ENCODE peak calls at places on chromosomes 3 and 15, in nine cellular contexts. U, W, N, Y, G, D, Z, J and H are unnamed samples.

GRCh38 chr15:80779658-80780415 is 667 bp downstream of the CEMIP start:
- DNase-seq in J (no peak), Y (no peak), W (peak), D (no peak), U (peak), Z (no peak), G (no peak), N (peak), H (no peak)

GRCh38 chr15:90200534-90201139 is 493 bp upstream of the SEMA4B start:
- DNase-seq in D (no peak), J (no peak), W (peak), G (no peak), N (no peak), Y (no peak), U (peak), Z (no peak), H (no peak)

GRCh38 chr3:67302419-67302979 is 304.4 kb downstream of the KBTBD8 start:
- DNase-seq in N (no peak), J (no peak), G (no peak), D (no peak), U (no peak), W (no peak), Z (no peak), Y (no peak), H (no peak)

GRCh38 chr15:95249524-95249923 is 1018.2 kb downstream of the MCTP2 start:
- DNase-seq in Z (no peak), U (no peak), G (no peak), N (no peak), D (no peak), J (no peak), W (no peak), Y (no peak), H (no peak)

GRCh38 chr3:40477671-40478070 is 749 bp downstream of the ZNF619 start:
- DNase-seq in N (no peak), U (no peak), G (no peak), Z (no peak), Y (no peak), W (no peak), J (no peak), D (no peak), H (no peak)

GRCh38 chr3:164320962-164321361 is 757.3 kb downstream of the SI start:
- DNase-seq in D (no peak), Y (no peak), N (no peak), J (no peak), U (no peak), Z (no peak), G (no peak), W (peak), H (no peak)

GRCh38 chr3:106183762-106184391 is 315.1 kb upstream of the CBLB start:
- DNase-seq in U (no peak), Y (peak), D (no peak), N (no peak), W (peak), Z (no peak), G (no peak), J (no peak), H (no peak)

GRCh38 chr3:27720899-27721716 is 1.0 kb downstream of the EOMES start:
- DNase-seq in J (no peak), U (no peak), Z (no peak), D (no peak), W (peak), Y (no peak), G (no peak), N (peak), H (no peak)

GRCh38 chr3:157127831-157128767 is 31.8 kb downstream of the CCNL1 start:
- DNase-seq in N (no peak), Z (peak), J (no peak), W (peak), D (peak), G (peak), Y (peak), U (no peak), H (peak)

GRCh38 chr3:22606938-22607337 is 596.2 kb upstream of the UBE2E2 start:
- DNase-seq in Y (no peak), J (no peak), N (no peak), W (no peak), G (no peak), Z (no peak), U (no peak), D (no peak), H (no peak)

GRCh38 chr3:40152482-40153133 is 156.9 kb upstream of the EIF1B start:
- DNase-seq in G (no peak), W (no peak), J (no peak), Y (no peak), D (no peak), U (no peak), N (no peak), Z (no peak), H (no peak)

GRCh38 chr15:70535071-70535954 is 228.0 kb downstream of the UACA start:
- DNase-seq in U (peak), J (no peak), W (no peak), N (no peak), G (peak), D (no peak), Z (peak), Y (peak), H (peak)

GRCh38 chr3:61186030-61186429 is 65.2 kb downstream of the FHIT start:
- DNase-seq in Y (no peak), Z (no peak), U (no peak), D (no peak), W (no peak), G (no peak), N (no peak), J (no peak), H (no peak)

GRCh38 chr3:10599444-10599843 is 94.1 kb upstream of the ATP2B2 start:
- DNase-seq in Y (no peak), U (no peak), G (no peak), W (no peak), Z (no peak), N (no peak), D (no peak), J (no peak), H (no peak)

GRCh38 chr3:152444029-152444641 is 175.4 kb downstream of the MBNL1 start:
- DNase-seq in N (peak), D (no peak), G (no peak), Y (peak), U (no peak), W (no peak), Z (no peak), J (peak), H (no peak)

GRCh38 chr3:51975857-51976549 is 1.1 kb downstream of the ABHD14A start:
- DNase-seq in Y (peak), G (no peak), J (no peak), U (peak), W (peak), D (peak), N (no peak), Z (peak), H (no peak)

GRCh38 chr15:72197460-72198409 is at the start of gene GRAMD2A:
- DNase-seq in J (no peak), U (peak), N (no peak), W (peak), G (no peak), Z (peak), Y (peak), D (no peak), H (peak)

GRCh38 chr3:95613993-95614392 is 1200.4 kb upstream of the EPHA6 start:
- DNase-seq in J (no peak), N (no peak), W (no peak), G (no peak), Y (no peak), D (no peak), Z (no peak), U (no peak), H (no peak)

GRCh38 chr3:106348142-106348690 is 479.4 kb upstream of the CBLB start:
- DNase-seq in Z (no peak), Y (no peak), D (no peak), U (no peak), J (no peak), N (no peak), G (no peak), W (no peak), H (no peak)

GRCh38 chr3:125605771-125606170 is 10.5 kb upstream of the OSBPL11 start:
- DNase-seq in D (no peak), N (no peak), J (no peak), Y (no peak), G (no peak), W (no peak), Z (no peak), U (no peak), H (no peak)

GRCh38 chr3:119469378-119470189 is 821 bp downstream of the POGLUT1 start:
- DNase-seq in Z (peak), D (no peak), N (no peak), U (no peak), G (no peak), J (no peak), Y (peak), W (no peak), H (no peak)

GRCh38 chr3:196842567-196843434 is 24.9 kb upstream of the SENP5 start:
- DNase-seq in D (no peak), Y (peak), G (no peak), J (no peak), Z (no peak), U (no peak), N (no peak), W (peak), H (no peak)

GRCh38 chr3:183264249-183264648 is 11.2 kb downstream of the B3GNT5 start:
- DNase-seq in G (no peak), W (no peak), J (no peak), N (no peak), Z (no peak), Y (no peak), U (no peak), D (no peak), H (no peak)

GRCh38 chr3:72446406-72447058 is 401.7 kb downstream of the SHQ1 start:
- DNase-seq in U (no peak), W (peak), Y (peak), G (no peak), J (no peak), D (no peak), N (peak), Z (no peak), H (peak)

GRCh38 chr3:189419683-189420082 is 211.5 kb upstream of the TP63 start:
- DNase-seq in W (no peak), J (no peak), N (no peak), U (no peak), Y (no peak), G (no peak), D (no peak), Z (no peak), H (no peak)

GRCh38 chr15:68819451-68820204 is 1.1 kb downstream of the ANP32A start:
- DNase-seq in N (peak), G (peak), W (peak), D (peak), J (no peak), Y (peak), Z (peak), U (peak), H (no peak)